ENCODE peak calls at places on chromosomes 6 and 20, in five cellular contexts. One of them, this sample, is unnamed.

GRCh38 chr20:20446001-20446400 is 78.1 kb downstream of the INSM1 start:
- DNase-seq in heart right ventricle: no peak
- DNase-seq in Jurkat, Clone E6-1: no peak
- DNase-seq in ovary: no peak
- DNase-seq in T-helper 9 cell: no peak
- DNase-seq in this sample: no peak

GRCh38 chr20:54088430-54088829 is 18.0 kb upstream of the BCAS1 start:
- DNase-seq in heart right ventricle: no peak
- DNase-seq in Jurkat, Clone E6-1: no peak
- DNase-seq in ovary: no peak
- DNase-seq in T-helper 9 cell: no peak
- DNase-seq in this sample: no peak

GRCh38 chr20:62517901-62518610 is 42.3 kb upstream of the GATA5 start:
- DNase-seq in heart right ventricle: no peak
- DNase-seq in Jurkat, Clone E6-1: no peak
- DNase-seq in ovary: no peak
- DNase-seq in T-helper 9 cell: no peak
- DNase-seq in this sample: no peak

GRCh38 chr6:55663914-55664313 is 84.9 kb upstream of the HMGCLL1 start:
- DNase-seq in heart right ventricle: no peak
- DNase-seq in Jurkat, Clone E6-1: no peak
- DNase-seq in ovary: no peak
- DNase-seq in T-helper 9 cell: no peak
- DNase-seq in this sample: no peak

GRCh38 chr6:149948011-149948410 is 6.2 kb downstream of the ULBP2 start:
- DNase-seq in heart right ventricle: no peak
- DNase-seq in Jurkat, Clone E6-1: no peak
- DNase-seq in ovary: no peak
- DNase-seq in T-helper 9 cell: no peak
- DNase-seq in this sample: no peak

GRCh38 chr6:84358581-84358980 is 131.1 kb upstream of the CEP162 start:
- DNase-seq in heart right ventricle: no peak
- DNase-seq in Jurkat, Clone E6-1: no peak
- DNase-seq in ovary: no peak
- DNase-seq in T-helper 9 cell: no peak
- DNase-seq in this sample: no peak

GRCh38 chr6:137873273-137873762 is 6.3 kb downstream of the TNFAIP3 start:
- DNase-seq in heart right ventricle: no peak
- DNase-seq in Jurkat, Clone E6-1: no peak
- DNase-seq in ovary: peak
- DNase-seq in T-helper 9 cell: no peak
- DNase-seq in this sample: peak

GRCh38 chr20:25319241-25320034 is 71.2 kb downstream of the ABHD12 start:
- DNase-seq in heart right ventricle: no peak
- DNase-seq in Jurkat, Clone E6-1: no peak
- DNase-seq in ovary: peak
- DNase-seq in T-helper 9 cell: no peak
- DNase-seq in this sample: no peak

GRCh38 chr20:56519551-56519950 is 5.0 kb upstream of the FAM209A start:
- DNase-seq in heart right ventricle: no peak
- DNase-seq in Jurkat, Clone E6-1: no peak
- DNase-seq in ovary: no peak
- DNase-seq in T-helper 9 cell: no peak
- DNase-seq in this sample: no peak

GRCh38 chr6:131954099-131954774 is 3.1 kb upstream of the CCN2 start:
- DNase-seq in heart right ventricle: no peak
- DNase-seq in Jurkat, Clone E6-1: no peak
- DNase-seq in ovary: no peak
- DNase-seq in T-helper 9 cell: no peak
- DNase-seq in this sample: peak

GRCh38 chr6:169176361-169176991 is 77.2 kb downstream of the THBS2 start:
- DNase-seq in heart right ventricle: no peak
- DNase-seq in Jurkat, Clone E6-1: no peak
- DNase-seq in ovary: no peak
- DNase-seq in T-helper 9 cell: no peak
- DNase-seq in this sample: no peak

GRCh38 chr6:116524236-116524635 is 12.8 kb downstream of the CALHM5 start:
- DNase-seq in heart right ventricle: no peak
- DNase-seq in Jurkat, Clone E6-1: no peak
- DNase-seq in ovary: no peak
- DNase-seq in T-helper 9 cell: no peak
- DNase-seq in this sample: no peak

GRCh38 chr20:44745560-44746366 is at the start of gene KCNK15:
- DNase-seq in heart right ventricle: peak
- DNase-seq in Jurkat, Clone E6-1: no peak
- DNase-seq in ovary: peak
- DNase-seq in T-helper 9 cell: peak
- DNase-seq in this sample: no peak

GRCh38 chr6:125076482-125076742 is 77.2 kb upstream of the TPD52L1 start:
- DNase-seq in heart right ventricle: no peak
- DNase-seq in Jurkat, Clone E6-1: no peak
- DNase-seq in ovary: no peak
- DNase-seq in T-helper 9 cell: no peak
- DNase-seq in this sample: no peak

GRCh38 chr6:169589293-169589692 is 112.5 kb downstream of the WDR27 start:
- DNase-seq in heart right ventricle: no peak
- DNase-seq in Jurkat, Clone E6-1: peak
- DNase-seq in ovary: no peak
- DNase-seq in T-helper 9 cell: no peak
- DNase-seq in this sample: peak

GRCh38 chr6:90293319-90293937 is 3.2 kb downstream of the BACH2 start:
- DNase-seq in heart right ventricle: no peak
- DNase-seq in Jurkat, Clone E6-1: no peak
- DNase-seq in ovary: no peak
- DNase-seq in T-helper 9 cell: no peak
- DNase-seq in this sample: no peak

GRCh38 chr6:99013661-99014458 is 66.1 kb upstream of the FBXL4 start:
- DNase-seq in heart right ventricle: no peak
- DNase-seq in Jurkat, Clone E6-1: no peak
- DNase-seq in ovary: no peak
- DNase-seq in T-helper 9 cell: no peak
- DNase-seq in this sample: no peak

GRCh38 chr6:9401936-9402335 is 966.6 kb upstream of the SLC35B3 start:
- DNase-seq in heart right ventricle: no peak
- DNase-seq in Jurkat, Clone E6-1: no peak
- DNase-seq in ovary: no peak
- DNase-seq in T-helper 9 cell: no peak
- DNase-seq in this sample: no peak

GRCh38 chr6:50706575-50706974 is 6.8 kb upstream of the TFAP2D start:
- DNase-seq in heart right ventricle: no peak
- DNase-seq in Jurkat, Clone E6-1: no peak
- DNase-seq in ovary: no peak
- DNase-seq in T-helper 9 cell: no peak
- DNase-seq in this sample: no peak

GRCh38 chr6:2738373-2738979 is 12.2 kb downstream of the MYLK4 start:
- DNase-seq in heart right ventricle: no peak
- DNase-seq in Jurkat, Clone E6-1: peak
- DNase-seq in ovary: no peak
- DNase-seq in T-helper 9 cell: peak
- DNase-seq in this sample: no peak

This sample was measured in non-pigmented ciliary epithelial cell.